ENCODE peak calls at places on chromosome 18, in four cellular contexts. J is head of caudate nucleus; G is activated CD8-positive, alpha-beta memory T cell treated with anti-CD3 and anti-CD28 coated beads, Interleukin-2, amount 10 ng/mL, durations not matched to agents 7 days and 5 days; Y is non-pigmented ciliary epithelial cell. H is an unnamed sample.

GRCh38 chr18:43661570-43661969 is 384.3 kb upstream of the SYT4 start:
- DNase-seq in J (no peak), G (no peak), Y (peak), H (peak)

GRCh38 chr18:8730080-8730827 is 24.9 kb downstream of the MTCL1 start:
- DNase-seq in J (no peak), G (no peak), Y (peak), H (peak)

GRCh38 chr18:35777042-35777441 is 195.4 kb upstream of the RMP24 start:
- DNase-seq in J (no peak), G (no peak), Y (no peak), H (no peak)

GRCh38 chr18:25875574-25875973 is 214.8 kb downstream of the SS18 start:
- DNase-seq in J (no peak), G (no peak), Y (no peak), H (no peak)

GRCh38 chr18:24860978-24861680 is 400.7 kb downstream of the HRH4 start:
- DNase-seq in J (no peak), G (no peak), Y (no peak), H (no peak)

GRCh38 chr18:50006470-50007046 is 188.4 kb downstream of the MYO5B start:
- DNase-seq in J (no peak), G (no peak), Y (no peak), H (no peak)

GRCh38 chr18:44601447-44601846 is 79.2 kb upstream of the SETBP1 start:
- DNase-seq in J (no peak), G (no peak), Y (no peak), H (no peak)

GRCh38 chr18:3892141-3892540 is 442.2 kb downstream of the TGIF1 start:
- DNase-seq in J (no peak), G (no peak), Y (no peak), H (no peak)

GRCh38 chr18:50429207-50429948 is 54.5 kb downstream of the SKA1 start:
- DNase-seq in J (no peak), G (no peak), Y (peak), H (peak)

GRCh38 chr18:32383040-32383819 is 87.5 kb downstream of the GAREM1 start:
- DNase-seq in J (no peak), G (no peak), Y (peak), H (no peak)

GRCh38 chr18:55319517-55319905 is 268.5 kb downstream of the TCF4 start:
- DNase-seq in J (no peak), G (no peak), Y (no peak), H (peak)

GRCh38 chr18:12422936-12423335 is 15.2 kb downstream of the PRELID3A start:
- DNase-seq in J (no peak), G (no peak), Y (no peak), H (no peak)